ENCODE peak calls at places on chromosome 18, in four cellular contexts. One of them, this sample, is unnamed.

GRCh38 chr18:2083691-2084090 is 487.6 kb downstream of the METTL4 start:
- DNase-seq in activated CD8-positive, alpha-beta T cell treated with anti-CD3 and anti-CD28 coated beads for 36 hours: peak
- DNase-seq in WERI-Rb-1: peak
- DNase-seq in stimulated activated CD8-positive, alpha-beta memory T cell treated with anti-CD3 and anti-CD28 coated beads, Interleukin-15, amount 100 ng/mL, for 24 hours: no peak
- DNase-seq in this sample: peak

GRCh38 chr18:77132369-77133050 is at the start of gene MBP:
- DNase-seq in activated CD8-positive, alpha-beta T cell treated with anti-CD3 and anti-CD28 coated beads for 36 hours: peak
- DNase-seq in WERI-Rb-1: no peak
- DNase-seq in stimulated activated CD8-positive, alpha-beta memory T cell treated with anti-CD3 and anti-CD28 coated beads, Interleukin-15, amount 100 ng/mL, for 24 hours: peak
- DNase-seq in this sample: no peak

GRCh38 chr18:78898635-78899034 is 81.0 kb upstream of the SALL3 start:
- DNase-seq in activated CD8-positive, alpha-beta T cell treated with anti-CD3 and anti-CD28 coated beads for 36 hours: no peak
- DNase-seq in WERI-Rb-1: no peak
- DNase-seq in stimulated activated CD8-positive, alpha-beta memory T cell treated with anti-CD3 and anti-CD28 coated beads, Interleukin-15, amount 100 ng/mL, for 24 hours: no peak
- DNase-seq in this sample: no peak

GRCh38 chr18:57107141-57107832 is 39.6 kb upstream of the BOD1L2 start:
- DNase-seq in activated CD8-positive, alpha-beta T cell treated with anti-CD3 and anti-CD28 coated beads for 36 hours: no peak
- DNase-seq in WERI-Rb-1: no peak
- DNase-seq in stimulated activated CD8-positive, alpha-beta memory T cell treated with anti-CD3 and anti-CD28 coated beads, Interleukin-15, amount 100 ng/mL, for 24 hours: no peak
- DNase-seq in this sample: peak

GRCh38 chr18:54357660-54358494 is at the start of the genes C18orf54 and STARD6:
- DNase-seq in activated CD8-positive, alpha-beta T cell treated with anti-CD3 and anti-CD28 coated beads for 36 hours: peak
- DNase-seq in WERI-Rb-1: peak
- DNase-seq in stimulated activated CD8-positive, alpha-beta memory T cell treated with anti-CD3 and anti-CD28 coated beads, Interleukin-15, amount 100 ng/mL, for 24 hours: peak
- DNase-seq in this sample: peak

GRCh38 chr18:48769006-48769646 is 181.6 kb downstream of the SMAD7 start:
- DNase-seq in activated CD8-positive, alpha-beta T cell treated with anti-CD3 and anti-CD28 coated beads for 36 hours: no peak
- DNase-seq in WERI-Rb-1: no peak
- DNase-seq in stimulated activated CD8-positive, alpha-beta memory T cell treated with anti-CD3 and anti-CD28 coated beads, Interleukin-15, amount 100 ng/mL, for 24 hours: no peak
- DNase-seq in this sample: no peak

GRCh38 chr18:5417342-5417741 is 121.8 kb upstream of the ZBTB14 start:
- DNase-seq in activated CD8-positive, alpha-beta T cell treated with anti-CD3 and anti-CD28 coated beads for 36 hours: no peak
- DNase-seq in WERI-Rb-1: no peak
- DNase-seq in stimulated activated CD8-positive, alpha-beta memory T cell treated with anti-CD3 and anti-CD28 coated beads, Interleukin-15, amount 100 ng/mL, for 24 hours: no peak
- DNase-seq in this sample: no peak

GRCh38 chr18:50527636-50528307 is 32.1 kb upstream of the MAPK4 start:
- DNase-seq in activated CD8-positive, alpha-beta T cell treated with anti-CD3 and anti-CD28 coated beads for 36 hours: no peak
- DNase-seq in WERI-Rb-1: no peak
- DNase-seq in stimulated activated CD8-positive, alpha-beta memory T cell treated with anti-CD3 and anti-CD28 coated beads, Interleukin-15, amount 100 ng/mL, for 24 hours: no peak
- DNase-seq in this sample: no peak

GRCh38 chr18:28793911-28794310 is 617.0 kb upstream of the CDH2 start:
- DNase-seq in activated CD8-positive, alpha-beta T cell treated with anti-CD3 and anti-CD28 coated beads for 36 hours: no peak
- DNase-seq in WERI-Rb-1: no peak
- DNase-seq in stimulated activated CD8-positive, alpha-beta memory T cell treated with anti-CD3 and anti-CD28 coated beads, Interleukin-15, amount 100 ng/mL, for 24 hours: no peak
- DNase-seq in this sample: peak

GRCh38 chr18:4455113-4455811 is at the start of gene DLGAP1:
- DNase-seq in activated CD8-positive, alpha-beta T cell treated with anti-CD3 and anti-CD28 coated beads for 36 hours: no peak
- DNase-seq in WERI-Rb-1: peak
- DNase-seq in stimulated activated CD8-positive, alpha-beta memory T cell treated with anti-CD3 and anti-CD28 coated beads, Interleukin-15, amount 100 ng/mL, for 24 hours: no peak
- DNase-seq in this sample: peak